ENCODE peak calls at places on chromosomes 13 and 19, in six cellular contexts. N is neural progenitor cell, G is spleen, F is thoracic aorta, R is esophagus squamous epithelium, E is ovary. J is an unnamed sample.
A peak's percentile ranks its signal among the peaks of the same experiment; 100 is the strongest.

GRCh38 chr19:1672038-1672768 is 19.8 kb upstream of the TCF3 start:
- DNase-seq in N (peak; percentile 73), G (peak; percentile 90), F (no peak), R (no peak), E (peak; percentile 47), J (no peak)

GRCh38 chr13:106532111-106532929 is 3.1 kb downstream of the EFNB2 start:
- DNase-seq in N (peak; percentile 59), G (peak; percentile 46), F (no peak), R (no peak), E (no peak), J (no peak)

GRCh38 chr19:15265849-15266248 is 33.6 kb upstream of the EPHX3 start:
- DNase-seq in N (no peak), G (peak; percentile 83), F (peak; percentile 73), R (no peak), E (peak; percentile 97), J (no peak)

GRCh38 chr13:36998624-36999041 is 507 bp downstream of the ALG5 start:
- DNase-seq in N (peak; percentile 47), G (peak; percentile 89), F (no peak), R (no peak), E (peak; percentile 50), J (no peak)

GRCh38 chr19:32702010-32702409 is 10.4 kb downstream of the NUDT19 start:
- DNase-seq in N (no peak), G (no peak), F (no peak), R (no peak), E (no peak), J (no peak)

GRCh38 chr19:52070496-52070895 is 21.9 kb upstream of the ZNF432 start:
- DNase-seq in N (no peak), G (no peak), F (no peak), R (no peak), E (no peak), J (no peak)

GRCh38 chr13:43933378-43933777 is 53.7 kb downstream of the LACC1 start:
- DNase-seq in N (no peak), G (no peak), F (no peak), R (no peak), E (no peak), J (no peak)

GRCh38 chr13:80100636-80101035 is 240.3 kb downstream of the SPRY2 start:
- DNase-seq in N (no peak), G (no peak), F (no peak), R (no peak), E (no peak), J (no peak)

GRCh38 chr19:34828156-34828555 is 55.1 kb upstream of the ZNF599 start:
- DNase-seq in N (no peak), G (no peak), F (no peak), R (no peak), E (no peak), J (no peak)

GRCh38 chr13:43432948-43433347 is 353.8 kb downstream of the ENOX1 start:
- DNase-seq in N (no peak), G (no peak), F (no peak), R (no peak), E (no peak), J (no peak)

GRCh38 chr13:113820813-113821651 is 42.8 kb downstream of the GAS6 start:
- DNase-seq in N (no peak), G (peak; percentile 79), F (no peak), R (no peak), E (peak; percentile 77), J (no peak)

GRCh38 chr19:28585796-28586195 is 627.2 kb downstream of the UQCRFS1 start:
- DNase-seq in N (no peak), G (no peak), F (no peak), R (no peak), E (no peak), J (no peak)

GRCh38 chr13:110012102-110012739 is 225.8 kb upstream of the IRS2 start:
- DNase-seq in N (no peak), G (no peak), F (no peak), R (no peak), E (no peak), J (no peak)

GRCh38 chr13:56861472-56861871 is 279.2 kb upstream of the PRR20A start:
- DNase-seq in N (no peak), G (no peak), F (no peak), R (no peak), E (no peak), J (peak; percentile 2)

GRCh38 chr19:33811736-33812387 is 15.2 kb downstream of the KCTD15 start:
- DNase-seq in N (no peak), G (peak; percentile 47), F (no peak), R (no peak), E (no peak), J (no peak)

GRCh38 chr13:46698910-46699460 is 98.0 kb downstream of the ESD start:
- DNase-seq in N (no peak), G (no peak), F (no peak), R (no peak), E (no peak), J (no peak)

GRCh38 chr13:107069107-107069776 is 501.3 kb upstream of the ARGLU1 start:
- DNase-seq in N (peak; percentile 12), G (no peak), F (no peak), R (no peak), E (no peak), J (no peak)

GRCh38 chr19:41682437-41682836 is 5.6 kb downstream of the CEACAM7 start:
- DNase-seq in N (no peak), G (no peak), F (no peak), R (no peak), E (no peak), J (no peak)

GRCh38 chr19:49468199-49468598 is 5.8 kb upstream of the FLT3LG start:
- DNase-seq in N (no peak), G (no peak), F (no peak), R (no peak), E (no peak), J (no peak)

GRCh38 chr19:49470615-49470978 is 3.4 kb upstream of the FLT3LG start:
- DNase-seq in N (no peak), G (no peak), F (no peak), R (no peak), E (no peak), J (no peak)

GRCh38 chr19:49468746-49469447 is 5.1 kb upstream of the FLT3LG start:
- DNase-seq in N (peak; percentile 94), G (peak; percentile 92), F (peak; percentile 31), R (peak; percentile 82), E (no peak), J (no peak)

GRCh38 chr19:49472936-49473335 is 1.1 kb upstream of the FLT3LG start:
- DNase-seq in N (no peak), G (no peak), F (no peak), R (no peak), E (no peak), J (no peak)

DNA sequence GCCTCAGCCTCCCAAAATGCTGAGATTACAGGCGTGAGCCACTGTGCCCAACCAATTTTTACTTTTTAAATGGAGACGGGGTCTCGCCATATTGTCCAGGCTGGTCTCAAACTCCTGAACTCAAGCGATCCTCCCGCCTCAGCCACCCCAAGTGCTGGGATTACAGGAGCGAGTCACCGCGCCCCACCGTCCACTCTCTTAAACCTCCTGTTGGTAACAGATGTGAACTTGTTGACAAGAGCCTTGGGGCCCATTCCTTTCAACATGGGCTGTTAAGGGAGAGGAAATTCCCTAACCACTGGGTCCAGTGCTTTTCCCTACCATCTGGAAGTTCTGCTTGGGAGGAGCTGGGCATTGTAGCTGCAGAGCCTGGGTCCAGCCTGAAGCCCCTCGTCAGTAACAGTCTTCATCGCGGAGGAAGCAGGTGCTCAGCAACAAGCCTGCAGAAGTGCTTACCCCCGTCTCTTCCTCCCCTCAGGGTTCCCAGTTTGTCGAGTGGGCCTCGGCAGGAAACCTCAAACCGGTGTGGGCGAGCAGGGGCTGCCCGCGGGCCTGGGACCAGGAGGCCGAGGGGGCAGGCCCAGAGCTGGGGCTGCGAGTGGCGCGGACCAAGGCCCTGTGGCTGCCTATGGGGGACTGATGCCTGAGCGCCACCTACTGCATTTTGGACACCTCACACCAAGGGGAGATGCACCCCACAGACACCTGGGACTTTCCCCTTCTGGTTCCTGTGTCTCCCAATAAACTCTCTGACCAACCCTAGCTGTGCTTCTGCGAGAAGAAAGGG is 4.0 kb upstream of the FLT3LG start:
- DNase-seq in N (no peak), G (peak; percentile 94), F (no peak), R (no peak), E (no peak), J (no peak)
- H3K4me1 ChIP-seq in N (peaks cover 13% of the 10 kb centered on the region), G (peaks cover 52% of the 10 kb centered on the region), F (peaks cover 14% of the 10 kb centered on the region), R (peaks cover 44% of the 10 kb centered on the region), E (peaks cover 5% of the 10 kb centered on the region), J (no peaks in the 10 kb centered on the region)

GRCh38 chr19:14091885-14092462 is 1.4 kb upstream of the SAMD1 start:
- DNase-seq in N (peak; percentile 47), G (peak; percentile 88), F (no peak), R (no peak), E (peak; percentile 62), J (no peak)

GRCh38 chr19:14097532-14098151 is 7.1 kb upstream of the SAMD1 start:
- DNase-seq in N (no peak), G (no peak), F (no peak), R (no peak), E (no peak), J (no peak)

GRCh38 chr19:14094854-14095253 is 4.3 kb upstream of the SAMD1 start:
- DNase-seq in N (no peak), G (no peak), F (no peak), R (no peak), E (no peak), J (no peak)

GRCh38 chr19:14093117-14093784 is 2.7 kb upstream of the SAMD1 start:
- DNase-seq in N (no peak), G (no peak), F (no peak), R (no peak), E (no peak), J (no peak)

DNA sequence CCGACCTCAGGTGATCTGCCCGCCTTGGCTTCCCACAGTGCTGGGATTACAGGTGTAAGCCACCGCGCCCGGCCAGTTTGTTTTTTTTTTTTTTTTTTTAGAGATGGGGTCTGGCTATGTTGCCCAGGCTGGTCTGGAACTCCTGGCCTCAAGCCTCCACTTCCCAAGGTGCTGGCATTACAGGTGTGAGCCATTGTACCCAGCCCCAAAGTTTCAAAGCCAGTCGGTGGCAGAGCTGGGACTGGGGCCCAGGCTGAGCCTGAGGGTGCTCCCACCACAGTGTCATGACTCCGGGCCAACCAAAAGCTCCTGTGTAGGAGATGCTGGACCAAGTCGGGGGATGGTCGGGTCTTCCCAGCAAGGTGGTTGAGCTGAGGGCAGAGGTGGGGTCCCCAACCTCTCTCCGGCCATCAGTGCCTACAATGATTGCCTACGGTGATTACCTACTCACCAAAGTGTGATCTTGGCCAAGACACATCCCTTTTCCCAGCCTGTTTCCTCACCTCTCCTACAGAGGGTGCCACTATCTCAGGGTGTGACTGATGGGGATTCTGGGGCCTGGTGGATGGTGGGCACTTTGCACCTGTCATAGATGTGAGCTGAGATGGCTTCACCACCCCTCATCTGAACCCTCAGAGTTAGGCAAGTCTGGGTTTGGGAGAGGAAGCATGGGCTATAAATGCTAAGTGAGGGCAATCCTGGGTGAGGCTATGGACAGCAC is 5.9 kb upstream of the SAMD1 start:
- DNase-seq in N (no peak), G (no peak), F (no peak), R (no peak), E (no peak), J (no peak)
- TF ChIP-seq CTCF in N (no peak), G (no peak), F (no peak), R (no peak), E (no peak), J (peak; percentile 36)

GRCh38 chr13:97243915-97244820 is 22.0 kb downstream of the MBNL2 start:
- DNase-seq in N (no peak), G (no peak), F (no peak), R (no peak), E (no peak), J (no peak)
- H3K4me1 ChIP-seq in N (no peaks in the 10 kb centered on the region), G (peaks cover 35% of the 10 kb centered on the region), F (peaks cover 83% of the 10 kb centered on the region), R (peaks cover 26% of the 10 kb centered on the region), E (peaks cover 18% of the 10 kb centered on the region), J (peaks cover 92% of the 10 kb centered on the region)

GRCh38 chr13:51449018-51449417 is 3.8 kb downstream of the INTS6 start:
- DNase-seq in N (no peak), G (no peak), F (no peak), R (no peak), E (no peak), J (no peak)

GRCh38 chr13:51444922-51445321 is 7.9 kb downstream of the INTS6 start:
- DNase-seq in N (no peak), G (no peak), F (no peak), R (no peak), E (no peak), J (no peak)
- TF ChIP-seq CTCF in N (peak; percentile 36), G (no peak), F (peak; percentile 21), R (no peak), E (no peak), J (peak; percentile 22)

J was measured in Panc1.